ENCODE peak calls at places on chromosomes 11 and 22, in nine cellular contexts. P is transverse colon, D is tibial nerve, S is esophagus squamous epithelium, X is Calu3, C is cardiac muscle cell, J is RWPE1, A is fibroblast of mammary gland, H is Peyer's patch. N is an unnamed sample.

GRCh38 chr22:35552186-35552842 is 11.7 kb downstream of the RASD2 start:
- DNase-seq in H (peak; percentile 82), P (peak; percentile 50), J (peak; percentile 65), D (no peak), X (peak; percentile 67), A (peak; percentile 30), C (peak; percentile 43), S (no peak), N (peak; percentile 21)

GRCh38 chr22:46115755-46116490 is 34.4 kb upstream of the PPARA start:
- DNase-seq in X (no peak), J (no peak), P (no peak), H (no peak), C (no peak), D (no peak), S (no peak), A (no peak), N (no peak)

GRCh38 chr11:102513869-102514268 is 16.7 kb downstream of the MMP7 start:
- DNase-seq in J (no peak), P (peak; percentile 70), A (peak; percentile 54), C (peak; percentile 48), D (peak; percentile 52), H (peak; percentile 22), X (no peak), S (no peak), N (no peak)

GRCh38 chr11:123973816-123974215 is 3.8 kb downstream of the OR10S1 start:
- DNase-seq in P (no peak), H (no peak), A (peak; percentile 76), D (no peak), C (peak; percentile 78), J (peak; percentile 84), X (no peak), S (no peak), N (no peak)

GRCh38 chr11:108019870-108020540 is 11.3 kb downstream of the CUL5 start:
- DNase-seq in A (peak; percentile 54), P (no peak), X (no peak), S (no peak), J (no peak), C (peak; percentile 34), H (no peak), D (no peak), N (no peak)

GRCh38 chr11:28834877-28835276 is 726.7 kb downstream of the METTL15 start:
- DNase-seq in X (peak; percentile 35), S (no peak), A (peak; percentile 76), C (peak; percentile 55), P (no peak), D (no peak), J (peak; percentile 44), H (no peak), N (no peak)

GRCh38 chr11:132402056-132402684 is 1031.8 kb downstream of the NTM start:
- DNase-seq in J (peak; percentile 8), P (peak; percentile 19), H (no peak), C (peak; percentile 30), D (no peak), X (no peak), S (no peak), A (no peak), N (peak; percentile 13)

GRCh38 chr22:19942886-19943664 is 1.5 kb upstream of the TXNRD2 start:
- DNase-seq in C (peak; percentile 90), S (no peak), J (peak; percentile 47), D (no peak), P (no peak), X (no peak), H (no peak), A (peak; percentile 90), N (no peak)

GRCh38 chr11:1889527-1889930 is 2.2 kb downstream of the PRR33 start:
- DNase-seq in X (no peak), H (no peak), J (no peak), A (no peak), P (no peak), C (no peak), D (no peak), S (no peak), N (no peak)

DNA sequence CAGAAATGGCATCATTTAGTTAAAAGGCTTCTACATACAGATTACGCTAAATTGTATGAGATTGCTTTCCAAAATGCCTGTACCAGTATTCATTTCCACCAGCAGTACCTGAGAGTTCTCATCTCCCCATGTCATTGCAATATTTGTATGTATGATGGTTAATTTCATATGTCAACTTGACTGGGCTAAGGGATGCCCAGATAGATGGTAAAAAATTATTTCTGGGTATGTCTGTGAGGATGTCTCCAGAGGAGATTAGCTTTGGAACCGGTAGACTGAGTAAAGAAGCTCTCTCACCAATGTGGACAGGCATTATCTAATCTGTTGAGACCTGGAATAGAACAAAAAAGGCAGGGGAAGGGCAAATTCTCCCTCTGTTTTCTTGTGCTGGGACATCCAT is 6.9 kb downstream of the ADM start:
- DNase-seq in X (no peak), C (no peak), P (no peak), J (no peak), D (no peak), H (no peak), A (no peak), S (no peak), N (no peak)
- TF ChIP-seq CTCF in X (no peak), C (no peak), P (no peak), J (no peak), D (no peak), H (no peak), A (no peak), S (no peak), N (no peak)

DNA sequence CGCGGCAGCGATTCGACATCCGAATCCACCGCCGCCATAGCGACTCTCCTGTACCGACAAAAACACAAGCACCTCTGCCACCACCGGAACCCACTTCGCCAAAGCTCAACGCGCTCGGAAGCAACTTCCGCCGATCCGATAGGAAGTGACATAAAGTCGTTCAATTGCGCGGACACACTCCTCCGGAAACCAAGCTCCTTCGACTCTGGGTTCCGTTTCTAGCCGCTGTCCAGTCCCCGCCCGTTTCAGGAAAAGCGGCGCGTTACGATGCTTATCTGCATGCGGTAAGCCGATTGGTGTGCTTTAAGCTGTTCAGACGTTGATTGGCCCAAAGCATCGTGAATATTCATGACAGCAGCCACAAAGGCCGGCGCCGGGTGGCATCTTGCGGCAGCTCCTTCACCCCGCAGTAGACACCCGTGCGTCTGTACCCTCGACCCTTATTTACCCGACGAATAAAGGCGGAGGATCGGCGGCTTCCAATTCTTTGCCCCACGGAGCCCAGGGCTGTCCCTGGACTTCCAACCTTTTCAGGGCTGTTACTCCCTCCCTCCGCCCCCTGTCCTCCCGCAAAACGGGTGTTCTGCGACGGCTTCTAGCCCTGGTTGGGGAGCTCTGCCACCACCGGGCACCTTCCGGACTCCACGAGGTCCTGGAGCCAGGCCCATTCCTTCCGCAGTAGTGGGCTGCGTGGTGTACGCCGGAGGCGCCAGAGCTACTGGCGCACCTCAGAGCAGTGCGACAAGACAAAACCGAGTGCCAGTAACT is at the start of gene TUT1:
- DNase-seq in C (peak; percentile 99), J (peak; percentile 89), X (peak; percentile 94), P (peak; percentile 97), A (peak; percentile 99), H (peak; percentile 96), S (peak; percentile 89), D (peak; percentile 93), N (peak; percentile 93)
- TF ChIP-seq CTCF in C (no peak), J (no peak), X (no peak), P (no peak), A (no peak), H (peak; percentile 17), S (peak; percentile 20), D (no peak), N (peak; percentile 6)

GRCh38 chr11:128884703-128885338 is 6.3 kb upstream of the KCNJ5 start:
- DNase-seq in S (no peak), P (peak; percentile 76), J (peak; percentile 80), H (peak; percentile 42), X (peak; percentile 76), A (peak; percentile 68), C (peak; percentile 78), D (no peak), N (peak; percentile 56)

GRCh38 chr11:128889657-128890213 is 1.4 kb upstream of the KCNJ5 start:
- DNase-seq in S (no peak), X (no peak), C (no peak), H (no peak), P (no peak), J (no peak), D (no peak), A (no peak), N (no peak)

GRCh38 chr11:128888034-128888985 is 2.8 kb upstream of the KCNJ5 start:
- DNase-seq in X (no peak), S (no peak), J (peak; percentile 45), D (no peak), P (no peak), C (no peak), H (no peak), A (no peak), N (no peak)

GRCh38 chr11:128884054-128884453 is 7.1 kb upstream of the KCNJ5 start:
- DNase-seq in D (no peak), C (no peak), X (no peak), P (no peak), A (no peak), J (no peak), S (no peak), H (no peak), N (no peak)

DNA sequence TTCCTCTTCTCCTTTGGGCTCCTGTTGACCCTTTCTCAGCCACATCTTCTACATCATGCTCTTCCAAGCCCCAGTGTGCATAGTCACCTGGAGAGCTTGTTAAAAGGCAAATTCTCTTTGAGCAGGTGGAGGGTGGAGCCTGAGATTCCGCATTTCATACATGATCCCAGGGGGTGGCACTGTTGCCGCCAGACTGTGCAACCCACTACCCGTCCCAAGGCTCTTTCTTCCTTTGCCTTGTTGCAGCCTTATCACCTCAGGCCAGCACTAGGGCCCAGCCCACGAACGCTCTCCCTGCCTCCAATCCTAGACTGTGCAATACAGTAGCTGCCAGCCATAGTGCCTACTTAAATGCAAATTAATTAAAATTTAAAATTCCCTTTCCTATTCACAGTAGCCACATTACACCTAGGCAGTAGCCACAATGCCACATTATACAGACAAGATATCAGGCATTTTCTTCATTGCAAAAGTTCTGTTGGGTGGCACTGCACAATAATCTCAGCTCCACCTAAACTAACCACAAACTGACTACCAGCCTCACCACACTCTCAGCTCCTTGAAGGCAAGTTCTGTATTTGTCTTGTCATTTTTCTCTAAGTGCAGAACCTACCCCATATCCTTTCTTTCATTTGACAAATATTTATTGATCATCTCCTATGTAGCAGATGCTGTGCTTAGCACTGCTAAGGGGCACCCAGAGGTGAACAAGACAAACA is 4.6 kb upstream of the KCNJ5 start:
- DNase-seq in D (no peak), C (no peak), S (no peak), P (peak; percentile 27), H (no peak), J (peak; percentile 18), X (peak; percentile 51), A (no peak), N (no peak)
- TF ChIP-seq CTCF in D (no peak), C (peak; percentile 8), S (no peak), P (peak; percentile 14), H (peak; percentile 4), J (peak; percentile 20), X (no peak), A (no peak), N (peak; percentile 52)

DNA sequence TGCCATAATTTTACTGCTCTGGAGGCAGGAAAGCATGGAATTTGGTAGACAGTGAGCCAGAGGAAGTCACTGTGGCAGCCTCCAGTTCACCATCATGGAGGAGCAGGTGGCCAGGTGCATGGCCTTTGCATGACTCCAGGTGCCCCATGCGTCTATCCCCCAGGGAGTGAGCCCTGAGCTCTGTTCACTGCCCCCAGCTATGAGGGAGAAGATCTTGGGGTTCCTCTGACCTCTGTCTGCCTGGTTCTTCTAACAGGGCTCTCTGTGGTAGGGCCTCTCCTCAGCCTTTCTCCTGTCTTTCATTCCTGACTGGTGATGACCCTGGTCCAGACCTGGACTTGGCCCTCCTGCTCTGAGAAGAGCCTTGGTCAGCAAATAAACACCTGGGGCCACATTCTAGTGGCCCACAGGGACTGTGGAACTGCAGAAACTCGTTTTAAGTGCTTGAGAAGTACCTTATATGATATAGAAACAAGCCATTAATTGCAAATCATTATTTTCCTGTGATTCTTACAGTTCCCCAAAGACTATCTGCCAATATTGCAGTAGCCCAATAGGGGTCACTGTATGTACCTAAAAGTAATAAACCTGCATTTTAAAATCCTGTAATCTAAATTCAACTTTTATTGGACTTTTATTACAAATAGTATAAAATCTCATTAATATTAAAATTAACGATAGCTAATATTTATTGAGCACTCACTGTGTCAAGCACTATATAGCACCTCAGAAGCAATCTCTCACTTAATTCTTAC is 120.0 kb upstream of the SYT13 start:
- DNase-seq in C (peak; percentile 60), J (no peak), X (no peak), H (no peak), D (no peak), A (peak; percentile 49), P (no peak), S (no peak), N (no peak)
- TF ChIP-seq CTCF in C (peak; percentile 69), J (peak; percentile 14), X (peak; percentile 15), H (no peak), D (no peak), A (peak; percentile 64), P (peak; percentile 10), S (no peak), N (peak; percentile 59)